ENCODE peak calls at places on chromosomes 2 and 18, in five cellular contexts. One of them, this sample, is unnamed. For H3K4me1, the result is how much of the 10 kb centered on the place peaks cover.

GRCh38 chr2:128456281-128456680 is 137.6 kb upstream of the HS6ST1 start:
- DNase-seq in gastrocnemius medialis: no peak
- DNase-seq in colonic mucosa: no peak
- DNase-seq in fibroblast of lung: no peak
- DNase-seq in upper lobe of right lung: peak
- DNase-seq in this sample: no peak

GRCh38 chr2:158486970-158487325 is 30.2 kb downstream of the PKP4 start:
- DNase-seq in upper lobe of right lung: no peak
- DNase-seq in colonic mucosa: no peak
- DNase-seq in gastrocnemius medialis: no peak
- DNase-seq in fibroblast of lung: peak
- DNase-seq in this sample: no peak

GRCh38 chr2:29329899-29330298 is 214.7 kb downstream of the CLIP4 start:
- DNase-seq in colonic mucosa: no peak
- DNase-seq in upper lobe of right lung: no peak
- DNase-seq in fibroblast of lung: no peak
- DNase-seq in gastrocnemius medialis: no peak
- DNase-seq in this sample: no peak

GRCh38 chr2:60515751-60516226 is 37.7 kb downstream of the BCL11A start:
- DNase-seq in gastrocnemius medialis: no peak
- DNase-seq in fibroblast of lung: peak
- DNase-seq in colonic mucosa: no peak
- DNase-seq in upper lobe of right lung: no peak
- DNase-seq in this sample: no peak

GRCh38 chr18:27844416-27844792 is 332.5 kb downstream of the CDH2 start:
- DNase-seq in upper lobe of right lung: no peak
- DNase-seq in colonic mucosa: no peak
- DNase-seq in fibroblast of lung: peak
- DNase-seq in gastrocnemius medialis: no peak
- DNase-seq in this sample: no peak

GRCh38 chr2:109045505-109045904 is 56.5 kb upstream of the EDAR start:
- DNase-seq in gastrocnemius medialis: no peak
- DNase-seq in fibroblast of lung: no peak
- DNase-seq in upper lobe of right lung: no peak
- DNase-seq in colonic mucosa: peak
- DNase-seq in this sample: no peak

GRCh38 chr2:169069341-169069740 is at the start of gene DHRS9:
- DNase-seq in gastrocnemius medialis: no peak
- DNase-seq in colonic mucosa: peak
- DNase-seq in upper lobe of right lung: peak
- DNase-seq in fibroblast of lung: peak
- DNase-seq in this sample: no peak

GRCh38 chr2:3463914-3464313 is 55.4 kb downstream of the ADI1 start:
- DNase-seq in gastrocnemius medialis: peak
- DNase-seq in colonic mucosa: no peak
- DNase-seq in upper lobe of right lung: no peak
- DNase-seq in fibroblast of lung: no peak
- DNase-seq in this sample: peak

GRCh38 chr2:36451512-36451911 is 95.9 kb downstream of the CRIM1 start:
- DNase-seq in colonic mucosa: no peak
- DNase-seq in upper lobe of right lung: no peak
- DNase-seq in gastrocnemius medialis: no peak
- DNase-seq in fibroblast of lung: peak
- DNase-seq in this sample: no peak

GRCh38 chr2:119694470-119694993 is 15.5 kb downstream of the TMEM177 start:
- DNase-seq in fibroblast of lung: no peak
- DNase-seq in colonic mucosa: no peak
- DNase-seq in upper lobe of right lung: no peak
- DNase-seq in gastrocnemius medialis: no peak
- DNase-seq in this sample: no peak

GRCh38 chr2:56313541-56313940 is 129.8 kb downstream of the CCDC85A start:
- DNase-seq in fibroblast of lung: no peak
- DNase-seq in colonic mucosa: no peak
- DNase-seq in upper lobe of right lung: no peak
- DNase-seq in gastrocnemius medialis: no peak
- DNase-seq in this sample: no peak

GRCh38 chr2:213065583-213066444 is 85.6 kb downstream of the IKZF2 start:
- DNase-seq in upper lobe of right lung: no peak
- DNase-seq in gastrocnemius medialis: no peak
- DNase-seq in colonic mucosa: peak
- DNase-seq in fibroblast of lung: peak
- DNase-seq in this sample: no peak

GRCh38 chr2:85785027-85785822 is 31.4 kb downstream of the ATOH8 start:
- DNase-seq in upper lobe of right lung: peak
- DNase-seq in gastrocnemius medialis: no peak
- DNase-seq in colonic mucosa: no peak
- DNase-seq in fibroblast of lung: peak
- DNase-seq in this sample: peak

GRCh38 chr2:37148325-37148724 is 8.5 kb downstream of the EIF2AK2 start:
- DNase-seq in upper lobe of right lung: no peak
- DNase-seq in gastrocnemius medialis: no peak
- DNase-seq in colonic mucosa: no peak
- DNase-seq in fibroblast of lung: no peak
- DNase-seq in this sample: no peak

GRCh38 chr2:101983486-101983885 is 8.3 kb upstream of the IL1R2 start:
- DNase-seq in upper lobe of right lung: no peak
- DNase-seq in fibroblast of lung: peak
- DNase-seq in colonic mucosa: no peak
- DNase-seq in gastrocnemius medialis: no peak
- DNase-seq in this sample: no peak

GRCh38 chr18:31720867-31721266 is 36.5 kb upstream of the B4GALT6 start:
- DNase-seq in upper lobe of right lung: no peak
- DNase-seq in gastrocnemius medialis: no peak
- DNase-seq in colonic mucosa: no peak
- DNase-seq in fibroblast of lung: peak
- DNase-seq in this sample: no peak

GRCh38 chr18:31722369-31722957 is 38.1 kb upstream of the B4GALT6 start:
- DNase-seq in gastrocnemius medialis: peak
- DNase-seq in upper lobe of right lung: peak
- DNase-seq in colonic mucosa: peak
- DNase-seq in fibroblast of lung: peak
- DNase-seq in this sample: peak

GRCh38 chr18:31721596-31721995 is 37.2 kb upstream of the B4GALT6 start:
- DNase-seq in upper lobe of right lung: no peak
- DNase-seq in colonic mucosa: no peak
- DNase-seq in gastrocnemius medialis: no peak
- DNase-seq in fibroblast of lung: peak
- DNase-seq in this sample: no peak

GRCh38 chr18:31723639-31723997 is 37.1 kb downstream of the SLC25A52 start:
- DNase-seq in gastrocnemius medialis: no peak
- DNase-seq in colonic mucosa: no peak
- DNase-seq in fibroblast of lung: peak
- DNase-seq in upper lobe of right lung: no peak
- DNase-seq in this sample: no peak

GRCh38 chr18:31723998-31724711 is 36.5 kb downstream of the SLC25A52 start:
- DNase-seq in colonic mucosa: no peak
- DNase-seq in fibroblast of lung: peak
- DNase-seq in upper lobe of right lung: peak
- DNase-seq in gastrocnemius medialis: peak
- DNase-seq in this sample: peak
- H3K4me3 ChIP-seq in colonic mucosa: peak
- H3K4me3 ChIP-seq in fibroblast of lung: peak
- H3K4me3 ChIP-seq in upper lobe of right lung: peak
- H3K4me3 ChIP-seq in gastrocnemius medialis: peak
- H3K4me3 ChIP-seq in this sample: peak

GRCh38 chr18:31246460-31246859 is 71.5 kb upstream of the DSG1 start:
- DNase-seq in upper lobe of right lung: no peak
- DNase-seq in colonic mucosa: no peak
- DNase-seq in fibroblast of lung: no peak
- DNase-seq in gastrocnemius medialis: no peak
- DNase-seq in this sample: no peak
- H3K4me1 ChIP-seq in upper lobe of right lung: under half
- H3K4me1 ChIP-seq in colonic mucosa: under half
- H3K4me1 ChIP-seq in fibroblast of lung: under half
- H3K4me1 ChIP-seq in gastrocnemius medialis: under half
- H3K4me1 ChIP-seq in this sample: under half

DNA sequence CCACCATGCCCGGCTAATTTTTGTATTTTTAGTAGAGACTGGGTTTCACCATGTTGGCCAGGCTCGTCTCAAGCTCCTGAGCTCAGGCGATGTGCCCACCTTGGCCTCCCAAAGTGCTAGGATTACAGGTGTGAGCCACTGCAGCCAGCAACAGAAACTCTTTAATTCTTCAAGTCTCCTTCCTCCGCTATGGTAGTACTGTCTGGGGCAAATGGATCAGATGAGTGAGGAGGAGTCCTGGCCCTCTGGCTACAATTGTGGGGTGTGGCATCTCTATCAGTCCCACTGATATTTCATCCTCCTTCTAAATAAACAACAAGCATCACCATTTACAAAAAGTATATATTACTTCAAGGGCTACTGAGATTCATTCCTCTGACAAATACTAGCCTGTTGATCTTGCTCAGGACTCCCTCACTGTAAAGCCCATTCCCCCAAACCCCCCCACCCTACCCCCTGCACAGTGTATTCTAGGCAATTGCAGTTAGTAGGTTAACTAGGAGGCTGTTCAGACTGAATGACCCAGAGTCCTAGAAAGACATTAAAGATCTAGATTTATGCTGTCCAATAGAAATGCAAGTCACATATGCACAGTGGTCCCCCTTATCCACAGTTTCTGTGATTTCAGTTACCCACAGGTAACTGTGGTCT is 71.2 kb upstream of the STAM2 start:
- DNase-seq in gastrocnemius medialis: no peak
- DNase-seq in colonic mucosa: no peak
- DNase-seq in upper lobe of right lung: no peak
- DNase-seq in fibroblast of lung: no peak
- DNase-seq in this sample: no peak
- H3K27ac ChIP-seq in gastrocnemius medialis: no peak
- H3K27ac ChIP-seq in colonic mucosa: no peak
- H3K27ac ChIP-seq in upper lobe of right lung: no peak
- H3K27ac ChIP-seq in fibroblast of lung: no peak
- H3K27ac ChIP-seq in this sample: no peak

DNA sequence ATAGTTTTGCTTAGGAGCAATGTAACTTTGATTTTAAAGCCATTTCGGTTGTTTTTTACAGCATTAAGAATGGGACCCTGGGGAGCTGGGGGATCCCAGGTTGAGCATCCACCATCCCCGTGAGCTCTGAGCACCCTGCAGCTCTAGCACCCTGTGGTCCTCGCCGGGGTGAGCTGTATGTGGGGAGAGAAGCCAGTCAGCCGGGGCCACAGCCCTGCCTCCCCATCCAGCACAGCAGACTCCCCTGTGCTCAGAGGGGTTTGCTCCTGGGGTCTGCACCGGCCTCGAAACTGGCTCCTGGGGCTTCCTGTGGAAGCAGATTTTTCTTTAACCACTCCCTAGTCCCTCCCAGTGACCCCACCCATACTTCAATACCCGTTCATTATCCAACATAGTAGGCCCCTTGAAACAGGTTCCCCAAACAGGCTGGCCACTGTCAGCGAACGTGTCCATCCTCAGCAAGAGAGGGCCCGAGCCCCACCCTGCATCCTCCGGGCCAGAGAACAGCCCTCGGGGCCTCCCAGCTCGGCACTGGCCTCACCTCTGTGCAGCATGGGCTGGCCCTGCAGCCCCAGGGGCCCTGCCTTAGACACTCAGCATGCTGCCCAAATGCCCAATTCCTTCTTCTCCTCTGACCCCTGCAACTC is 1.2 kb downstream of the COL6A3 start:
- DNase-seq in upper lobe of right lung: no peak
- DNase-seq in fibroblast of lung: no peak
- DNase-seq in colonic mucosa: no peak
- DNase-seq in gastrocnemius medialis: no peak
- DNase-seq in this sample: no peak
- H3K4me3 ChIP-seq in upper lobe of right lung: peak
- H3K4me3 ChIP-seq in fibroblast of lung: peak
- H3K4me3 ChIP-seq in colonic mucosa: peak
- H3K4me3 ChIP-seq in gastrocnemius medialis: peak
- H3K4me3 ChIP-seq in this sample: peak

DNA sequence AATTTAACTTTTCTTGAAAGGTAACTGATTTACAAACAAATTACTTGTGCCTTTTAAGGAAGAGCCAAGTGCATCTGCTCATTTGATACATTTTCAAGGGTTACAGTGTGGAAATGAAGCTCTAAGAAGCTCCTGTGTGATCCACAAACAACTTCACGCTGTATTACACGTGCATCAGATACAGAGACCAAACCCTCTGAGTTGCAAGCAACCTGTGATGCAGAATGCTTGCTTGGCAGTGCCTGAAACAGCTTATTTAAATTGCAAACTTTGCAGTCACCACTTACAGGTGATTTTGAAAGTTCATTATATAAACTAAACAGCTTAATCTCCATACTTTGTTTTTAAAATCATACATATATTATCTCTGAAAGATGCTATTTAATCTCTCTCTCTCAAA is 50.1 kb downstream of the ZEB2 start:
- DNase-seq in colonic mucosa: no peak
- DNase-seq in upper lobe of right lung: no peak
- DNase-seq in fibroblast of lung: no peak
- DNase-seq in gastrocnemius medialis: no peak
- DNase-seq in this sample: no peak
- H3K4me1 ChIP-seq in colonic mucosa: under half
- H3K4me1 ChIP-seq in upper lobe of right lung: under half
- H3K4me1 ChIP-seq in fibroblast of lung: under half
- H3K4me1 ChIP-seq in gastrocnemius medialis: under half
- H3K4me1 ChIP-seq in this sample: under half

GRCh38 chr2:65483763-65484162 is 51.4 kb upstream of the SPRED2 start:
- DNase-seq in fibroblast of lung: peak
- DNase-seq in upper lobe of right lung: no peak
- DNase-seq in gastrocnemius medialis: no peak
- DNase-seq in colonic mucosa: no peak
- DNase-seq in this sample: no peak

GRCh38 chr2:65486282-65486681 is 53.9 kb upstream of the SPRED2 start:
- DNase-seq in fibroblast of lung: no peak
- DNase-seq in upper lobe of right lung: no peak
- DNase-seq in gastrocnemius medialis: no peak
- DNase-seq in colonic mucosa: no peak
- DNase-seq in this sample: no peak

GRCh38 chr2:65481961-65482360 is 49.6 kb upstream of the SPRED2 start:
- DNase-seq in fibroblast of lung: no peak
- DNase-seq in upper lobe of right lung: no peak
- DNase-seq in gastrocnemius medialis: no peak
- DNase-seq in colonic mucosa: no peak
- DNase-seq in this sample: no peak

GRCh38 chr2:65485839-65486238 is 53.4 kb upstream of the SPRED2 start:
- DNase-seq in gastrocnemius medialis: no peak
- DNase-seq in colonic mucosa: no peak
- DNase-seq in upper lobe of right lung: no peak
- DNase-seq in fibroblast of lung: no peak
- DNase-seq in this sample: no peak

DNA sequence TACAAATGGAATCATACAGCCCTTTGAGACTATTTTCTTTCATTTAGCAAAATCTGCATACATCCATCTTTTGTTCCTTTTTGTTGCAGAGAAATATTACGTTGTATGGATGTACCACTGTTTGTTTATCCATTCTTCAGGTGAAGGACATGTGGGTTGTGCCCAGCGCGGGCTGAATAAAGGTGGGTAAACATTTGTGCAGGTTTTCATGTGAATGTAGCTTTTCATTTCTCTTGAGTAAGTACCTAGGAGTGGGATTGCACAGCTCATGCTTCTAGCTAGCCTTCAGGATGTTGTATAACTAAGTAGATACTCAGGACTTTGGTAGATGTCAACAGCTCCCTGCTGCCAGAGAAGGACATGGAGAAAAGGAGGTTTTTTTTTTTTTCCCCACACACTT is 50.6 kb upstream of the SPRED2 start:
- DNase-seq in upper lobe of right lung: no peak
- DNase-seq in colonic mucosa: no peak
- DNase-seq in gastrocnemius medialis: no peak
- DNase-seq in fibroblast of lung: no peak
- DNase-seq in this sample: no peak
- H3K27ac ChIP-seq in upper lobe of right lung: no peak
- H3K27ac ChIP-seq in colonic mucosa: no peak
- H3K27ac ChIP-seq in gastrocnemius medialis: no peak
- H3K27ac ChIP-seq in fibroblast of lung: no peak
- H3K27ac ChIP-seq in this sample: no peak

GRCh38 chr2:127356531-127356930 is 31.2 kb downstream of the MAP3K2 start:
- DNase-seq in gastrocnemius medialis: no peak
- DNase-seq in upper lobe of right lung: no peak
- DNase-seq in fibroblast of lung: no peak
- DNase-seq in colonic mucosa: no peak
- DNase-seq in this sample: no peak
- H3K4me3 ChIP-seq in gastrocnemius medialis: no peak
- H3K4me3 ChIP-seq in upper lobe of right lung: no peak
- H3K4me3 ChIP-seq in fibroblast of lung: no peak
- H3K4me3 ChIP-seq in colonic mucosa: no peak
- H3K4me3 ChIP-seq in this sample: no peak